ENCODE peak calls at places on chromosomes 4 and X, in nine cellular contexts. V, H, Y, W, A, B, X, R and T are unnamed samples.

GRCh38 chrX:129523076-129524055 is at the start of gene SMARCA1:
- DNase-seq in V (peak; percentile 4), H (no peak), Y (peak; percentile 66), W (peak; percentile 46), A (peak; percentile 75), B (peak; percentile 17), X (no peak), R (peak; percentile 91), T (no peak)

GRCh38 chrX:17497193-17497592 is 122.2 kb downstream of the NHS start:
- DNase-seq in V (no peak), H (no peak), Y (no peak), W (no peak), A (no peak), B (no peak), X (no peak), R (no peak), T (no peak)

GRCh38 chrX:68936608-68937007 is 107.8 kb downstream of the EFNB1 start:
- DNase-seq in V (no peak), H (peak; percentile 51), Y (no peak), W (no peak), A (no peak), B (peak; percentile 6), X (no peak), R (no peak), T (peak; percentile 64)

GRCh38 chrX:129478516-129478915 is 44.8 kb downstream of the SMARCA1 start:
- DNase-seq in V (no peak), H (no peak), Y (no peak), W (no peak), A (no peak), B (no peak), X (no peak), R (no peak), T (no peak)

GRCh38 chr4:145937990-145938611 is 522 bp downstream of the ZNF827 start:
- DNase-seq in V (no peak), H (no peak), Y (no peak), W (peak; percentile 59), A (no peak), B (peak; percentile 28), X (no peak), R (peak; percentile 60), T (no peak)

GRCh38 chr4:1511441-1512041 is 105.3 kb upstream of the NKX1-1 start:
- DNase-seq in V (peak; percentile 17), H (no peak), Y (no peak), W (no peak), A (peak; percentile 40), B (no peak), X (no peak), R (peak; percentile 55), T (no peak)

GRCh38 chr4:187606581-187606980 is 389.0 kb upstream of the ZFP42 start:
- DNase-seq in V (peak; percentile 25), H (no peak), Y (no peak), W (no peak), A (no peak), B (peak; percentile 15), X (no peak), R (peak; percentile 67), T (no peak)

GRCh38 chr4:73662709-73663546 is 42.7 kb upstream of the RASSF6 start:
- DNase-seq in V (no peak), H (no peak), Y (no peak), W (no peak), A (no peak), B (no peak), X (no peak), R (no peak), T (no peak)

GRCh38 chr4:14151099-14151498 is 523.6 kb upstream of the BOD1L1 start:
- DNase-seq in V (no peak), H (no peak), Y (no peak), W (no peak), A (no peak), B (no peak), X (no peak), R (no peak), T (no peak)

GRCh38 chrX:154082396-154083133 is 15.0 kb downstream of the MECP2 start:
- DNase-seq in V (no peak), H (peak; percentile 33), Y (no peak), W (no peak), A (no peak), B (no peak), X (no peak), R (no peak), T (no peak)

GRCh38 chrX:38628587-38628986 is 67.2 kb downstream of the TSPAN7 start:
- DNase-seq in V (no peak), H (no peak), Y (no peak), W (no peak), A (no peak), B (no peak), X (no peak), R (no peak), T (no peak)

GRCh38 chr4:140130677-140131076 is 23.3 kb downstream of the MAML3 start:
- DNase-seq in V (no peak), H (no peak), Y (no peak), W (no peak), A (no peak), B (no peak), X (no peak), R (no peak), T (peak; percentile 94)

GRCh38 chr4:38092701-38093100 is 132.5 kb downstream of the PTTG2 start:
- DNase-seq in V (no peak), H (no peak), Y (no peak), W (no peak), A (no peak), B (no peak), X (no peak), R (no peak), T (no peak)

GRCh38 chr4:141020801-141021261 is 112.4 kb downstream of the RNF150 start:
- DNase-seq in V (no peak), H (no peak), Y (no peak), W (no peak), A (no peak), B (no peak), X (no peak), R (no peak), T (no peak)

GRCh38 chr4:122765702-122766352 is 33.3 kb downstream of the BBS12 start:
- DNase-seq in V (no peak), H (no peak), Y (no peak), W (no peak), A (no peak), B (no peak), X (peak; percentile 11), R (no peak), T (no peak)

GRCh38 chr4:73451978-73452747 is 16.1 kb downstream of the AFP start:
- DNase-seq in V (no peak), H (no peak), Y (no peak), W (no peak), A (no peak), B (no peak), X (no peak), R (no peak), T (no peak)

GRCh38 chr4:41538887-41539498 is 1.0 kb downstream of the LIMCH1 start:
- DNase-seq in V (no peak), H (no peak), Y (no peak), W (no peak), A (no peak), B (no peak), X (no peak), R (no peak), T (no peak)

DNA sequence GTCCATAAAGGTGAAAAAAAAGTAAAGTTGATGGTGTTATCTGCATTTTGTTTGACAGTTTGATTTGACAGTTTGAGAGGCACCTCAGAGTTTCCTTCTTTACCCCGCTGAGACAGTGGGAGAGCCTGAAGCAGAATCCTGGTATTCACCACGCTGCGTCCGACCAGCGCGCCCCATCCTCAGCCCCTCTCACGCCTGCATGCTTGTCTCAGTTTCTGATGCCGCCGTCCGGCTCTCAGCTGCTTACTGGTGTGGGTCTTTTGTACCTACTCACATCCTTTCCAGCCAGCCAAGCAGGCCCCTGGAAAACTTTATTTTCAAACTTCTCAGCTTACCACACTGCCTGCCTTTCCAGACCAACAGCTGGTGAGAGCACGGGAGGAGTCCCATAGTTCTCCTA is 175.2 kb downstream of the DCLK2 start:
- DNase-seq in V (no peak), H (no peak), Y (no peak), W (no peak), A (no peak), B (no peak), X (no peak), R (no peak), T (no peak)
- H3K27ac ChIP-seq in V (no peak overlapping the region), H (no peak overlapping the region), Y (no peak overlapping the region), W (no peak overlapping the region), A (no peak overlapping the region), B (no peak overlapping the region), X (no peak overlapping the region), R (no peak overlapping the region), T (no peak overlapping the region)

DNA sequence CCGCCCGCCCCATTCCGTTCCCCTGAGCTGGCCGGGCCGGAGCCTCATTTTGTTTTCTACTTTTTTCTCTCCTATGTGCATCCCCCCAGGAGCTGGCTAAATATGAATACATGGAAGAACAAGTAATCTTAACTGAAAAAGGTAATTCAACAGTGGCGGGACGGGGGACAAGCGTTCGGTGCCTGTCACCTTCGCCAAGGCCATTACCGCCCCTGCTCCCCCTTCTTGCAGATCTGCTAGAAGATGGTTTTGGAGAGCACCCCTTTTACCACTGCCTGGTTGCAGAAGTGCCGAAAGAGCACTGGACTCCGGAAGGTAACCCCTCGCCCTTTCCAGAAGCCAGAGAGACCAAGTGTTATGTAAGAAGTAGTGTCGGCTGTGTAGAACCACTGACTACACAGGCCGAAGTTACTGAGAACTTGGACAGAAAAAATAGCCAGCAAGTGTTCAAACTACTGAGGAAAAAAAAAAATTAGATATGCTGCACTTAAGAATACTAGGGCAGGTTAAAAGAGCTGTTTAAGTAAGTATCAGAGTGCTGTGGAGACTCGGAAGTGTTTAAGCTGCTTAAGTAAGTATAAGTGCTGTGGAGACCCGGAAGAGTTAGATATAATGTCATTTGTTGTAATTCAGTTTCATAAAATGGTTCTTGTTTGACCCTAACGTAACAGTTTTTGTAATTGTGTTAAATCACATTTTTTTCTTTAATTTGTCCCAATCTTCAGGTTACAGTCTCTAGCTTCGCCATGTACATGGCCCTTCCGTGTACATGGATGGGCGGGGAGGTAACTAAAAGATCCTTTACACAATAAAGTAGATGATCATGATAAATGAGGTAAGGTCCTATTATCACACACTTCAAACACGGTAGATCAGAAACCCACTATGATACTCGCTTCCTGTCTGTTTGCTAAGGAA is 855 bp downstream of the SAT1 start:
- DNase-seq in V (no peak), H (no peak), Y (no peak), W (no peak), A (no peak), B (no peak), X (no peak), R (no peak), T (no peak)
- H3K27ac ChIP-seq in V (peak overlapping the region; percentile 85), H (peak overlapping the region; percentile 68), Y (peak overlapping the region; percentile 93), W (peak overlapping the region; percentile 98), A (peak overlapping the region; percentile 76), B (peak overlapping the region; percentile 97), X (peak overlapping the region; percentile 91), R (no peak overlapping the region), T (peak overlapping the region; percentile 97)

DNA sequence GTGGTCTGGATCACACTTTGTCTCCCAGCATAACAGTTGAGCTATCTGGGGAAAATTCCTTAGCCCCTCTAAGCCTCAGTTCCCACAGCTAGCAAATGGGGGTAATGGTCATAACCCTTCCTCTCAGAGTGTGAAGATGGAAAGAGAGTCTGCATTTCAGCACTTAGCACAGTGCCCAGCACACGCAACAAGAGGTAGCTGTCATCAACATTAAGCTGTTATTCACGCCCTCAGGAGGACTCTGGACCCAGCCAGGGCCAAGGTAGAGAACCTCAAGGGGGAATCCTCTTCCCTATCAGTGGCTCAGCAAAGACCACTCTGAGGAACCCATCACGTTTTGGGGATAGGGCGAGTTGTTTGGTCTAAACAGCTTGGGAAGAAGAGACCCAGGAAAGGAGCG is 258.6 kb downstream of the FBXW7 start:
- DNase-seq in V (no peak), H (no peak), Y (no peak), W (no peak), A (no peak), B (no peak), X (no peak), R (no peak), T (no peak)
- H3K27ac ChIP-seq in V (no peak overlapping the region), H (no peak overlapping the region), Y (no peak overlapping the region), W (no peak overlapping the region), A (no peak overlapping the region), B (no peak overlapping the region), X (no peak overlapping the region), R (no peak overlapping the region), T (no peak overlapping the region)

GRCh38 chr4:186593587-186593973 is 38.2 kb upstream of the MTNR1A start:
- DNase-seq in V (no peak), H (no peak), Y (no peak), W (no peak), A (no peak), B (no peak), X (no peak), R (no peak), T (no peak)
- H3K27ac ChIP-seq in V (no peak overlapping the region), H (no peak overlapping the region), Y (no peak overlapping the region), W (no peak overlapping the region), A (no peak overlapping the region), B (no peak overlapping the region), X (no peak overlapping the region), R (no peak overlapping the region), T (no peak overlapping the region)